ENCODE peak calls at places on chromosomes 4 and X, in five cellular contexts. S, B, L, F and A are unnamed samples.

GRCh38 chrX:105703876-105704275 is 118.5 kb upstream of the NRK start:
- DNase-seq in S (no peak), B (no peak), L (no peak), F (no peak), A (no peak)

GRCh38 chr4:116015549-116015948 is 902.1 kb upstream of the NDST4 start:
- DNase-seq in S (no peak), B (no peak), L (no peak), F (no peak), A (no peak)

GRCh38 chr4:106809083-106809482 is 227.0 kb downstream of the DKK2 start:
- DNase-seq in S (no peak), B (no peak), L (no peak), F (peak), A (peak)

GRCh38 chrX:139126493-139126892 is 404.0 kb upstream of the F9 start:
- DNase-seq in S (peak), B (peak), L (no peak), F (peak), A (peak)

GRCh38 chr4:46594658-46595057 is 204.7 kb upstream of the GABRA2 start:
- DNase-seq in S (no peak), B (no peak), L (no peak), F (no peak), A (no peak)

GRCh38 chrX:139234898-139235297 is 295.6 kb upstream of the F9 start:
- DNase-seq in S (no peak), B (no peak), L (no peak), F (no peak), A (no peak)

GRCh38 chr4:118939169-118939779 is 50.6 kb downstream of the SYNPO2 start:
- DNase-seq in S (no peak), B (no peak), L (no peak), F (no peak), A (peak)

GRCh38 chr4:95549246-95550138 is 719 bp upstream of the UNC5C start:
- DNase-seq in S (no peak), B (no peak), L (peak), F (no peak), A (peak)

GRCh38 chr4:128376303-128376702 is 88.7 kb upstream of the PGRMC2 start:
- DNase-seq in S (no peak), B (no peak), L (no peak), F (no peak), A (no peak)

GRCh38 chr4:658681-659667 is 15.1 kb downstream of the ATP5ME start:
- DNase-seq in S (no peak), B (no peak), L (no peak), F (peak), A (no peak)

GRCh38 chr4:114684462-114684861 is 85.9 kb downstream of the UGT8 start:
- DNase-seq in S (no peak), B (no peak), L (no peak), F (no peak), A (no peak)
- H3K27ac ChIP-seq in S (no peak), B (no peak), L (no peak), F (no peak), A (no peak)

GRCh38 chrX:103830848-103831247 is 1.2 kb downstream of the RAB9B start:
- DNase-seq in S (no peak), B (no peak), L (no peak), F (no peak), A (no peak)
- TF ChIP-seq CREB1 in S (no peak), B (no peak), L (no peak), F (no peak), A (no peak)

GRCh38 chr4:158193171-158193749 is 17.0 kb upstream of the TMEM144 start:
- DNase-seq in S (no peak), B (peak), L (no peak), F (peak), A (peak)

GRCh38 chr4:158192439-158193158 is 17.7 kb upstream of the TMEM144 start:
- DNase-seq in S (no peak), B (no peak), L (no peak), F (no peak), A (no peak)

GRCh38 chr4:158189409-158189808 is 16.6 kb upstream of the GASK1B start:
- DNase-seq in S (no peak), B (no peak), L (no peak), F (no peak), A (no peak)

GRCh38 chr4:158186815-158187214 is 14.0 kb upstream of the GASK1B start:
- DNase-seq in S (no peak), B (no peak), L (no peak), F (no peak), A (no peak)

GRCh38 chr4:158190736-158191135 is 17.9 kb upstream of the GASK1B start:
- DNase-seq in S (no peak), B (no peak), L (no peak), F (no peak), A (no peak)
- H3K27ac ChIP-seq in S (no peak), B (no peak), L (no peak), F (no peak), A (no peak)

DNA sequence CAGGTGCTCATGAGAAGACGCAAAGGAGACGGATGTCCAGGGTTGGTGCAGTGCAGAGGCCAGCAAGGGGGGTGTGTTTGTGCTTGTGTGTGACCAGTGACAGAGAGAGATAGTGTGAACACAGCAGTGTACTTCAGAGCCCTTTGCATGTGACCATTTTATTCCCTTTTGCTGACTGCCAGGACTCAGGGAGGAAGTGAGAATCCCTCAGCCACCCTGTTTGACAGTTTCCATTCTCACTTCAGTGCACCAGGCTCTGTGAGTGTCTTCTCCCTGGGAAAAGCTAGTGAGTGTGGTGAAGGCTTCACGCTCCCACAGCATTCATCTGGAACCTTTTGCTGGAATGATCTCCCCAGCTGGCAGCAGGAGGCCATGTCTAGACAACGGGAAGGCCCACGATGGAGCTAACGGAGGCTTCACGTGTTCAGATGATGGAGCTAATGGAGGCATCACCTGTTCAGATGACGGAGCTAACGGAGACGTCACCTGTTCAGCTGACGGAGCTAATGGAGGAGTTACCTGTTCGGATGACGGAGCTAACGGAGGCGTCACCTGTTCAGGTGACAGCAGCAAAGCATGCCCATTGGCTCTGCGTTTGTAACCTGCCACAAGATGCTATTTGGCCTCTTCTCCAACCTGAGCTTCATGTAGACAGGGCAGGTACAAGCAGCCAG is 195.4 kb downstream of the AFAP1 start:
- DNase-seq in S (no peak), B (no peak), L (no peak), F (no peak), A (no peak)
- TF ChIP-seq CREB1 in S (no peak), B (no peak), L (no peak), F (no peak), A (no peak)

DNA sequence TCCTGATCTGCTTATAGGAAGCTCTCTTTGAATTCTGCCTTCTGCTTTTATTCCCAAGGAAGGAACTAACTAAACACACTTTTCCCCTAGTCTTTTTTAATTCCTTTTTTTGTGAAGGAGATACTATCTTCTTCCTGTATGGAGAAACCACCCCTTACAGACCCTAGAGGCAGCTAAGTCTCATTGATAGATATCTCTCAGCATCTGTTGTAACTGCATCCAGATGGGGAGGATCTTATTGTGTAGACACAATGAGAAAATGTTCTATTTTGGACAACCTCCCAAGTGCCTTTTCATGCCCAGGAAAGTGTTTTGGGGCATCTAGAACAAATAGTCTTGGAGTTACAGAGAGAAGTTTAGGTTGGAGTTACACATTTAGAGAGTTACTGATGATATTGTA is 64.4 kb downstream of the AFF1 start:
- DNase-seq in S (no peak), B (no peak), L (no peak), F (no peak), A (no peak)
- H3K27ac ChIP-seq in S (no peak), B (no peak), L (no peak), F (no peak), A (peak)

GRCh38 chr4:86960557-86960959 is 25.7 kb downstream of the AFF1 start:
- DNase-seq in S (no peak), B (no peak), L (no peak), F (peak), A (no peak)

GRCh38 chr4:86959588-86960500 is 25.0 kb downstream of the AFF1 start:
- DNase-seq in S (peak), B (no peak), L (no peak), F (no peak), A (peak)

GRCh38 chr4:86961103-86961502 is 26.3 kb downstream of the AFF1 start:
- DNase-seq in S (no peak), B (no peak), L (no peak), F (no peak), A (no peak)

GRCh38 chr4:86955888-86956451 is 21.2 kb downstream of the AFF1 start:
- DNase-seq in S (no peak), B (no peak), L (no peak), F (no peak), A (no peak)

GRCh38 chr4:86957214-86957613 is 22.4 kb downstream of the AFF1 start:
- DNase-seq in S (no peak), B (no peak), L (peak), F (no peak), A (no peak)
- TF ChIP-seq CREB1 in S (no peak), B (no peak), L (no peak), F (no peak), A (no peak)

DNA sequence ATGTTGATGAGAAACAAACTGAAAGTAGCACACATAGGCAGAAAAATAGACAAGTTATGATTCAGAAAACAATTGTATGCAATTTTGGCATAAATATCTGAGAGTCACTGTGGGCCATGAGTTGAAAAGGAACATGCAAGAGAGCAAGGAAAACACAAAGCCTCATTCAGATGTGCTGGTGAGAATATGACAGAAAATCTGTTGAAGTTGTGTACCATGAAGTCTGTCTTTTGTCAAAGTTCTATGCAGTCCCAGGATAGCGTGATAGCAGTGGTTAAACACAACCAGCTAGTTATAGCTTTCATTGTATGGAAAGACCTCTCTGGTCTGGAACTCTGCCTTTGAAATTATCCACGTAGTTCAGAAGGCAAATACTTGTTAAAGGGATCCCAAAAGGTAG is 53.0 kb downstream of the TMEM154 start:
- DNase-seq in S (no peak), B (no peak), L (no peak), F (no peak), A (no peak)
- H3K27ac ChIP-seq in S (no peak), B (no peak), L (no peak), F (no peak), A (no peak)

GRCh38 chr4:103424853-103425252 is 226.7 kb upstream of the CENPE start:
- DNase-seq in S (no peak), B (no peak), L (no peak), F (peak), A (peak)

GRCh38 chr4:103425406-103425805 is 227.3 kb upstream of the CENPE start:
- DNase-seq in S (no peak), B (no peak), L (no peak), F (peak), A (no peak)

GRCh38 chr4:103422467-103423219 is 224.5 kb upstream of the CENPE start:
- DNase-seq in S (no peak), B (no peak), L (no peak), F (no peak), A (no peak)

GRCh38 chr4:103423261-103423660 is 225.1 kb upstream of the CENPE start:
- DNase-seq in S (no peak), B (no peak), L (no peak), F (no peak), A (no peak)
- TF ChIP-seq CREB1 in S (no peak), B (no peak), L (no peak), F (no peak), A (no peak)

GRCh38 chr4:38386011-38386551 is 277.9 kb upstream of the KLF3 start:
- DNase-seq in S (no peak), B (no peak), L (no peak), F (no peak), A (no peak)

GRCh38 chr4:38387348-38387747 is 276.7 kb upstream of the KLF3 start:
- DNase-seq in S (no peak), B (no peak), L (no peak), F (peak), A (no peak)

GRCh38 chr4:38385286-38386010 is 278.6 kb upstream of the KLF3 start:
- DNase-seq in S (no peak), B (peak), L (no peak), F (peak), A (no peak)

GRCh38 chr4:38387819-38388218 is 276.2 kb upstream of the KLF3 start:
- DNase-seq in S (no peak), B (no peak), L (no peak), F (no peak), A (no peak)

GRCh38 chr4:38386654-38387188 is 277.3 kb upstream of the KLF3 start:
- DNase-seq in S (no peak), B (no peak), L (no peak), F (no peak), A (no peak)
- H3K27ac ChIP-seq in S (no peak), B (no peak), L (no peak), F (peak), A (no peak)